ENCODE peak calls at places on chromosomes 13 and 19, in six cellular contexts. One of them, this sample, is unnamed.

GRCh38 chr13:40352385-40352778 is 314.1 kb downstream of the FOXO1 start:
- DNase-seq in cardiac muscle cell: peak; percentile 68
- DNase-seq in omental fat pad: no peak
- DNase-seq in GM13976: no peak
- DNase-seq in cardiac fibroblast: peak; percentile 50
- DNase-seq in upper lobe of right lung: no peak
- DNase-seq in this sample: no peak

GRCh38 chr19:38727868-38728660 is 16.2 kb downstream of the CAPN12 start:
- DNase-seq in GM13976: no peak
- DNase-seq in cardiac fibroblast: peak; percentile 86
- DNase-seq in upper lobe of right lung: no peak
- DNase-seq in omental fat pad: no peak
- DNase-seq in cardiac muscle cell: peak; percentile 92
- DNase-seq in this sample: no peak

GRCh38 chr19:58154287-58154678 is 3.7 kb upstream of the ZNF329 start:
- DNase-seq in cardiac fibroblast: peak; percentile 71
- DNase-seq in upper lobe of right lung: peak; percentile 65
- DNase-seq in omental fat pad: peak; percentile 22
- DNase-seq in cardiac muscle cell: peak; percentile 77
- DNase-seq in GM13976: peak; percentile 22
- DNase-seq in this sample: no peak

GRCh38 chr13:66348745-66349720 is 881.1 kb downstream of the PCDH9 start:
- DNase-seq in cardiac fibroblast: peak; percentile 73
- DNase-seq in omental fat pad: no peak
- DNase-seq in cardiac muscle cell: peak; percentile 37
- DNase-seq in upper lobe of right lung: no peak
- DNase-seq in GM13976: no peak
- DNase-seq in this sample: no peak

GRCh38 chr13:43100667-43101066 is 77.3 kb downstream of the DNAJC15 start:
- DNase-seq in cardiac muscle cell: no peak
- DNase-seq in upper lobe of right lung: no peak
- DNase-seq in GM13976: no peak
- DNase-seq in cardiac fibroblast: no peak
- DNase-seq in omental fat pad: no peak
- DNase-seq in this sample: no peak

GRCh38 chr13:73109288-73109899 is 50.6 kb downstream of the KLF5 start:
- DNase-seq in omental fat pad: no peak
- DNase-seq in cardiac fibroblast: no peak
- DNase-seq in upper lobe of right lung: no peak
- DNase-seq in cardiac muscle cell: no peak
- DNase-seq in GM13976: no peak
- DNase-seq in this sample: no peak

GRCh38 chr13:35994131-35994966 is 136.8 kb downstream of the DCLK1 start:
- DNase-seq in GM13976: no peak
- DNase-seq in cardiac fibroblast: peak; percentile 98
- DNase-seq in cardiac muscle cell: peak; percentile 97
- DNase-seq in omental fat pad: no peak
- DNase-seq in upper lobe of right lung: no peak
- DNase-seq in this sample: no peak

GRCh38 chr13:106104281-106104901 is 431.1 kb downstream of the EFNB2 start:
- DNase-seq in cardiac muscle cell: peak; percentile 81
- DNase-seq in upper lobe of right lung: no peak
- DNase-seq in cardiac fibroblast: peak; percentile 73
- DNase-seq in GM13976: no peak
- DNase-seq in omental fat pad: no peak
- DNase-seq in this sample: no peak

GRCh38 chr19:30865481-30865880 is 483.8 kb downstream of the TSHZ3 start:
- DNase-seq in upper lobe of right lung: no peak
- DNase-seq in omental fat pad: no peak
- DNase-seq in cardiac muscle cell: no peak
- DNase-seq in cardiac fibroblast: no peak
- DNase-seq in GM13976: no peak
- DNase-seq in this sample: no peak

GRCh38 chr13:35489050-35489449 is 12.6 kb upstream of the MAB21L1 start:
- DNase-seq in GM13976: no peak
- DNase-seq in upper lobe of right lung: no peak
- DNase-seq in cardiac muscle cell: no peak
- DNase-seq in omental fat pad: no peak
- DNase-seq in cardiac fibroblast: no peak
- DNase-seq in this sample: no peak

GRCh38 chr19:5881543-5882299 is 11.4 kb upstream of the FUT5 start:
- DNase-seq in cardiac fibroblast: no peak
- DNase-seq in GM13976: no peak
- DNase-seq in omental fat pad: no peak
- DNase-seq in upper lobe of right lung: no peak
- DNase-seq in cardiac muscle cell: no peak
- DNase-seq in this sample: no peak

GRCh38 chr19:39304701-39305571 is 8.7 kb downstream of the IFNL1 start:
- DNase-seq in cardiac fibroblast: no peak
- DNase-seq in cardiac muscle cell: no peak
- DNase-seq in GM13976: no peak
- DNase-seq in upper lobe of right lung: no peak
- DNase-seq in omental fat pad: no peak
- DNase-seq in this sample: no peak

GRCh38 chr13:30859326-30859725 is 46.7 kb upstream of the MEDAG start:
- DNase-seq in cardiac fibroblast: no peak
- DNase-seq in upper lobe of right lung: no peak
- DNase-seq in omental fat pad: no peak
- DNase-seq in GM13976: no peak
- DNase-seq in cardiac muscle cell: no peak
- DNase-seq in this sample: no peak

GRCh38 chr19:35045667-35046300 is 4.3 kb downstream of the HPN start:
- DNase-seq in GM13976: peak; percentile 82
- DNase-seq in cardiac fibroblast: peak; percentile 51
- DNase-seq in cardiac muscle cell: peak; percentile 42
- DNase-seq in omental fat pad: no peak
- DNase-seq in upper lobe of right lung: no peak
- DNase-seq in this sample: no peak

GRCh38 chr19:19105365-19106060 is 32.8 kb downstream of the TMEM161A start:
- DNase-seq in cardiac fibroblast: peak; percentile 76
- DNase-seq in omental fat pad: peak; percentile 46
- DNase-seq in upper lobe of right lung: no peak
- DNase-seq in GM13976: peak; percentile 72
- DNase-seq in cardiac muscle cell: peak; percentile 84
- DNase-seq in this sample: no peak

GRCh38 chr13:34803756-34804155 is 138.3 kb upstream of the NBEA start:
- DNase-seq in upper lobe of right lung: no peak
- DNase-seq in omental fat pad: no peak
- DNase-seq in GM13976: no peak
- DNase-seq in cardiac muscle cell: no peak
- DNase-seq in cardiac fibroblast: no peak
- DNase-seq in this sample: no peak

DNA sequence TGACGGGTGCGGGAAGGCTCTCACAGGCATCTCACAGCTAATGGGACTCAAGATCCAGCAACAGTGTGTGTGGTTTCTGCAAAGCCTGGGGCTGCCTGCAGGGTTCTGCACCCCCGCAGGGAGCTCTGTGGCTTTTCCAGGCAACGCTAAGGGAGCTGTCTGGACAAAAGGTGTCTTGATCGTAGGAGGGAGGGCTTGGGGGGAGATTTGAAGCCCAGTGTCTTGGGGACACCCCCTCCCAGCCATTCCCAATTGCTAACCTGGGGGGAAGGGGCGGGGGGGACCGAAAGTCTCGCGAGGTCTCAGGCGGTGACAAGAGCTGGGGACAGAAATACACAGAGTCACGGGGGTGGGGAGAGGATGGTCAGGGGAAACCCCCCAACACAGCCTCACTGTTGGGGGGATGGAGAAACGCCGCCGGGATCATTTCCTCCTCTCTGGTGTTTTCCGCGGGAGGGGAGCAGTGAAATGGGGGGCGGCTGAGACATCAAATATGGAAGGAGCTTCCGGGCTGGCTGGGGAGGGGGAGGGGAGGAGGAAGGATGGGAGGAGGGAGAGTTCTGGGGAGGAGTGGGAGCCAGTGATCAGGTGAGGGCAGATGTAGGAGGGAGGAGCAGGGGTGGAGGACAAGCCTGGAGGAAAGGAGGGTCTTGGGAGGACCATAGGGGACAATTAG is 13.3 kb downstream of the KCNC3 start:
- DNase-seq in GM13976: peak; percentile 88
- DNase-seq in cardiac fibroblast: no peak
- DNase-seq in upper lobe of right lung: no peak
- DNase-seq in cardiac muscle cell: no peak
- DNase-seq in omental fat pad: no peak
- DNase-seq in this sample: no peak
- TF ChIP-seq CTCF in GM13976: no peak
- TF ChIP-seq CTCF in cardiac fibroblast: no peak
- TF ChIP-seq CTCF in upper lobe of right lung: no peak
- TF ChIP-seq CTCF in cardiac muscle cell: no peak
- TF ChIP-seq CTCF in omental fat pad: no peak
- TF ChIP-seq CTCF in this sample: no peak

GRCh38 chr19:2337329-2337707 is 8.8 kb downstream of the SPPL2B start:
- DNase-seq in cardiac muscle cell: peak; percentile 66
- DNase-seq in upper lobe of right lung: no peak
- DNase-seq in GM13976: no peak
- DNase-seq in cardiac fibroblast: peak; percentile 70
- DNase-seq in omental fat pad: no peak
- DNase-seq in this sample: no peak
- TF ChIP-seq CTCF in cardiac muscle cell: peak; percentile 22
- TF ChIP-seq CTCF in upper lobe of right lung: no peak
- TF ChIP-seq CTCF in GM13976: no peak
- TF ChIP-seq CTCF in cardiac fibroblast: peak; percentile 8
- TF ChIP-seq CTCF in omental fat pad: no peak
- TF ChIP-seq CTCF in this sample: no peak

GRCh38 chr19:52567921-52568320 is 2.2 kb upstream of the ZNF701 start:
- DNase-seq in omental fat pad: no peak
- DNase-seq in upper lobe of right lung: no peak
- DNase-seq in cardiac muscle cell: no peak
- DNase-seq in cardiac fibroblast: no peak
- DNase-seq in GM13976: no peak
- DNase-seq in this sample: no peak

GRCh38 chr19:52566121-52566520 is 4.0 kb upstream of the ZNF701 start:
- DNase-seq in omental fat pad: no peak
- DNase-seq in GM13976: no peak
- DNase-seq in cardiac muscle cell: no peak
- DNase-seq in cardiac fibroblast: no peak
- DNase-seq in upper lobe of right lung: no peak
- DNase-seq in this sample: no peak

GRCh38 chr19:52570005-52570861 is at the start of gene ZNF701:
- DNase-seq in omental fat pad: peak; percentile 95
- DNase-seq in cardiac muscle cell: peak; percentile 96
- DNase-seq in cardiac fibroblast: peak; percentile 94
- DNase-seq in GM13976: peak; percentile 90
- DNase-seq in upper lobe of right lung: peak; percentile 96
- DNase-seq in this sample: peak; percentile 98

DNA sequence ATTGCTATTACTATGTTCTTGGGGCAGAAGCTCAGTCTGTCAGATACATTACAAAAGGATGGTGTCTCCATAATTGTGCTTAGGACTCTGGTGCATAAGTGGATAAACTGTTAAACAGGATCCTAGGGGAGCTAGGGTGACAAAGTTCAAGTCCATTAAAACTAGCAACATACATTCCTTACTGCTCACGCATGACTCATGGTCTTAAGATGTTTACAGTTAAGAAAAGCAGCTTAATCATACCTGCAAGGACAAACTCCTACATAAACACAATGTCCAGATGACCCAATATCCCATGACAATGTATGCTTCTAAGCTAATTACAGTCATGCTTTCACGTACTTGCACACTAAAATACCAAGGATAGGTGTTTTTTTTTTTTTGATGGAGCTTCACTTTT is 3.5 kb upstream of the ZNF701 start:
- DNase-seq in upper lobe of right lung: no peak
- DNase-seq in GM13976: no peak
- DNase-seq in omental fat pad: no peak
- DNase-seq in cardiac fibroblast: no peak
- DNase-seq in cardiac muscle cell: peak; percentile 14
- DNase-seq in this sample: no peak
- TF ChIP-seq CTCF in upper lobe of right lung: no peak
- TF ChIP-seq CTCF in GM13976: no peak
- TF ChIP-seq CTCF in omental fat pad: no peak
- TF ChIP-seq CTCF in cardiac fibroblast: no peak
- TF ChIP-seq CTCF in cardiac muscle cell: no peak
- TF ChIP-seq CTCF in this sample: no peak

GRCh38 chr19:55098716-55099556 is 18.5 kb downstream of the PPP1R12C start:
- DNase-seq in GM13976: no peak
- DNase-seq in cardiac fibroblast: no peak
- DNase-seq in cardiac muscle cell: no peak
- DNase-seq in upper lobe of right lung: no peak
- DNase-seq in omental fat pad: no peak
- DNase-seq in this sample: no peak
- TF ChIP-seq CTCF in GM13976: no peak
- TF ChIP-seq CTCF in cardiac fibroblast: peak; percentile 9
- TF ChIP-seq CTCF in cardiac muscle cell: no peak
- TF ChIP-seq CTCF in upper lobe of right lung: no peak
- TF ChIP-seq CTCF in omental fat pad: no peak
- TF ChIP-seq CTCF in this sample: no peak